ENCODE peak calls at places on chromosomes 2 and 18, in nine cellular contexts. W is pancreas; O is adrenal gland; D is cardiac fibroblast; Y is SK-N-SH; P is stimulated activated CD8-positive, alpha-beta memory T cell treated with anti-CD3 and anti-CD28 coated beads, Interleukin-15, amount 100 ng/mL, for 24 hours; J is T-helper 9 cell; V is ELR; F is activated CD4-positive, alpha-beta T cell treated with anti-CD3 and anti-CD28 coated beads, Interleukin-2, amount 50 U/mL, for 48 hours. Q is an unnamed sample.

GRCh38 chr2:218981390-218982311 is 3.3 kb downstream of the FEV start:
- DNase-seq in W (no peak), O (peak; percentile 76), D (no peak), Y (peak; percentile 48), P (no peak), J (no peak), V (no peak), F (peak; percentile 52), Q (peak; percentile 21)

GRCh38 chr18:73296686-73297085 is 428.9 kb upstream of the NETO1 start:
- DNase-seq in W (no peak), O (no peak), D (no peak), Y (no peak), P (no peak), J (no peak), V (no peak), F (no peak), Q (no peak)

GRCh38 chr2:221571108-221571390 is 1.1 kb downstream of the EPHA4 start:
- DNase-seq in W (no peak), O (peak; percentile 52), D (no peak), Y (no peak), P (no peak), J (peak; percentile 11), V (peak; percentile 1), F (peak; percentile 44), Q (no peak)

GRCh38 chr18:59724116-59724515 is 26.9 kb upstream of the CCBE1 start:
- DNase-seq in W (no peak), O (no peak), D (no peak), Y (no peak), P (no peak), J (no peak), V (no peak), F (no peak), Q (no peak)

GRCh38 chr2:71555798-71556454 is 102.6 kb downstream of the DYSF start:
- DNase-seq in W (peak; percentile 39), O (no peak), D (no peak), Y (no peak), P (no peak), J (no peak), V (no peak), F (no peak), Q (no peak)

GRCh38 chr18:80200171-80200931 is 47.0 kb downstream of the PARD6G start:
- DNase-seq in W (no peak), O (peak; percentile 42), D (no peak), Y (no peak), P (no peak), J (no peak), V (no peak), F (no peak), Q (no peak)

GRCh38 chr2:176817061-176817565 is 395.5 kb upstream of the HNRNPA3 start:
- DNase-seq in W (no peak), O (no peak), D (no peak), Y (peak; percentile 57), P (no peak), J (no peak), V (peak; percentile 1), F (peak; percentile 22), Q (no peak)

GRCh38 chr2:53778536-53779162 is 8.1 kb downstream of the ASB3 start:
- DNase-seq in W (no peak), O (no peak), D (no peak), Y (no peak), P (no peak), J (no peak), V (no peak), F (no peak), Q (no peak)

GRCh38 chr2:9573013-9573708 is 17.5 kb upstream of the ADAM17 start:
- DNase-seq in W (no peak), O (no peak), D (peak; percentile 6), Y (no peak), P (no peak), J (no peak), V (peak; percentile 64), F (no peak), Q (no peak)

GRCh38 chr2:121388371-121388770 is 103.4 kb upstream of the TFCP2L1 start:
- DNase-seq in W (no peak), O (no peak), D (no peak), Y (no peak), P (no peak), J (no peak), V (peak; percentile 17), F (no peak), Q (no peak)

GRCh38 chr2:157182834-157183396 is 74.6 kb upstream of the GALNT5 start:
- DNase-seq in W (no peak), O (no peak), D (peak; percentile 98), Y (no peak), P (no peak), J (no peak), V (peak; percentile 92), F (no peak), Q (no peak)